ENCODE peak calls at places on chromosomes 12 and 14, in seven cellular contexts. D is upper lobe of left lung; U is GM23248; J is Peyer's patch; P is tibial artery; Q is lung; B is naive thymus-derived CD4-positive, alpha-beta T cell. I is an unnamed sample. For H3K4me1 and H3K36me3, the result is how much of the 10 kb centered on the place peaks cover.

GRCh38 chr12:96516472-96517417 is 27.4 kb downstream of the CFAP54 start:
- DNase-seq in D (peak), U (peak), J (peak), P (peak), Q (peak), B (peak), I (peak)

GRCh38 chr14:101225116-101225728 is 321.7 kb upstream of the RTL1 start:
- DNase-seq in D (no peak), U (no peak), J (no peak), P (no peak), Q (no peak), B (peak), I (no peak)

GRCh38 chr12:106978035-106978800 is 8.7 kb downstream of the MTERF2 start:
- DNase-seq in D (peak), U (peak), J (no peak), P (no peak), Q (no peak), B (no peak), I (peak)

GRCh38 chr12:42568952-42569916 is 20.3 kb downstream of the PRICKLE1 start:
- DNase-seq in D (no peak), U (peak), J (no peak), P (no peak), Q (no peak), B (no peak), I (peak)

GRCh38 chr14:31568151-31568550 is 6.9 kb downstream of the NUBPL start:
- DNase-seq in D (no peak), U (peak), J (no peak), P (no peak), Q (no peak), B (no peak), I (no peak)

GRCh38 chr12:3313066-3313465 is 177.9 kb upstream of the PRMT8 start:
- DNase-seq in D (no peak), U (peak), J (no peak), P (no peak), Q (no peak), B (no peak), I (no peak)

GRCh38 chr14:24407608-24408325 is 9.0 kb downstream of the NYNRIN start:
- DNase-seq in D (no peak), U (no peak), J (no peak), P (no peak), Q (no peak), B (no peak), I (no peak)

GRCh38 chr14:53525608-53526007 is 372.5 kb upstream of the DDHD1 start:
- DNase-seq in D (no peak), U (peak), J (no peak), P (no peak), Q (no peak), B (no peak), I (no peak)

GRCh38 chr14:55373784-55374725 is 37.6 kb downstream of the ATG14 start:
- DNase-seq in D (no peak), U (peak), J (no peak), P (no peak), Q (no peak), B (peak), I (peak)

GRCh38 chr12:64480148-64480547 is 28.2 kb downstream of the TBK1 start:
- DNase-seq in D (no peak), U (peak), J (no peak), P (no peak), Q (no peak), B (no peak), I (no peak)

GRCh38 chr12:115598827-115599226 is 678.7 kb downstream of the MED13L start:
- DNase-seq in D (no peak), U (peak), J (no peak), P (no peak), Q (no peak), B (no peak), I (peak)

GRCh38 chr14:50762001-50762930 is 68.7 kb downstream of the NIN start:
- DNase-seq in D (no peak), U (peak), J (no peak), P (no peak), Q (no peak), B (no peak), I (no peak)

GRCh38 chr12:101299346-101299745 is 19.4 kb downstream of the UTP20 start:
- DNase-seq in D (no peak), U (peak), J (no peak), P (no peak), Q (no peak), B (no peak), I (no peak)

GRCh38 chr14:89848165-89848564 is 106.4 kb downstream of the EFCAB11 start:
- DNase-seq in D (no peak), U (peak), J (no peak), P (no peak), Q (no peak), B (no peak), I (no peak)

GRCh38 chr12:132246997-132247717 is 82.2 kb downstream of the GALNT9 start:
- DNase-seq in D (no peak), U (no peak), J (no peak), P (peak), Q (no peak), B (no peak), I (no peak)

GRCh38 chr12:70590051-70590450 is 47.2 kb downstream of the PTPRB start:
- DNase-seq in D (peak), U (peak), J (peak), P (peak), Q (peak), B (peak), I (peak)

DNA sequence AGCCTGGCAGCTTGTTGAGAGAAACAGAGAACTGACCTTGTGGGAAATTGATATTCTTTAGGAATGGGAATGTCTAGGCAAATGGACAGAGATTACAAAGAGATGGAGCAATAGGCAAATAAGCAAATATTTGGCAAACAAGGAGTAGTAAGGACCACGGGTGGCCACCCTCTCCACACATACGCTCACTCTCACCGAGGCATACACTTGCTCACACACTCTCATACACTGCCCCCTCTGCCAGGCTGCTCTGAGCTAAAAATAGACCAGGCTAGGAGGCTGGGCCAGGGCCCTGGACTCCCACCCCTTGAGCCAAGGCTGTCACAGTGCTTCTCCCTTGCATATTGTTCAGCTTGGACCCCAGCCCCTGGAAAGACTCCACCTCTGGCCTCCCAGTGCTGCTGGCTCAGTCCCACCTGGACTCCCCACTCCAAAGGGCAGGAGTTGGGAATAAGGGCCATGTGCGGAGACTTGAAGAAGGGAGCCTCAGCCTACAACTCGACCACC is 1.1 kb downstream of the PPP1R1A start:
- DNase-seq in D (no peak), U (peak), J (no peak), P (peak), Q (no peak), B (no peak), I (no peak)
- H3K4me1 ChIP-seq in D (under half), U (under half), J (under half), P (under half), Q (under half), B (under half), I (under half)

DNA sequence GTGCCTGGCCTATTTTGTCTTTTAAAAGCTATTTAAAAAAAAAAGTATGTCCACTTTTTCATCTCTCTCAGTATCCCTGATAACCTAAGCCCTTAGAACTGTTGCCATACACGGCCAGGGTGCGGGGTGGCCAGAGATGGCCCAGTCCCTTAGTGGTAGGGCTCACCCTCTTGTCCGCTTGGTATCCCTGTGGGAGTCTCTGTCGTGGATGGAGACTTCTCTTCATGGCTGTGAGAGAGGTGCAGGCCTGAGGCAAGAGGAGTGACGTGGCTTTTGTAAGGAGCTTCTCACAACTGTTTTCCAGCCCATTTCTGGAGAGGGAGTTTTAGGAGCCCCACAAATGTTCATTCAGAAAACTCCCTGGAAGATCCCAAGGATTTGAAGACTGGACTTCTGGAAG is 26.8 kb downstream of the XRCC3 start:
- DNase-seq in D (no peak), U (peak), J (no peak), P (no peak), Q (no peak), B (no peak), I (no peak)
- H3K36me3 ChIP-seq in D (under half), U (half or more), J (under half), P (half or more), Q (under half), B (under half), I (under half)

GRCh38 chr12:91912178-91912577 is 233.5 kb downstream of the BTG1 start:
- DNase-seq in D (no peak), U (no peak), J (no peak), P (no peak), Q (no peak), B (no peak), I (no peak)
- H3K27ac ChIP-seq in D (no peak), U (no peak), J (no peak), P (no peak), Q (no peak), B (no peak), I (no peak)

GRCh38 chr12:6542209-6543009 is 8.1 kb downstream of the GAPDH start:
- DNase-seq in D (no peak), U (no peak), J (no peak), P (no peak), Q (no peak), B (no peak), I (peak)

GRCh38 chr12:6541371-6542165 is 7.3 kb downstream of the GAPDH start:
- DNase-seq in D (no peak), U (no peak), J (no peak), P (no peak), Q (no peak), B (no peak), I (peak)

GRCh38 chr12:6539276-6540134 is 5.2 kb downstream of the GAPDH start:
- DNase-seq in D (no peak), U (peak), J (no peak), P (no peak), Q (no peak), B (no peak), I (peak)

GRCh38 chr12:6538420-6539275 is 4.3 kb downstream of the GAPDH start:
- DNase-seq in D (no peak), U (peak), J (no peak), P (no peak), Q (no peak), B (no peak), I (no peak)

GRCh38 chr12:6540181-6540877 is 6.0 kb downstream of the GAPDH start:
- DNase-seq in D (peak), U (peak), J (peak), P (peak), Q (peak), B (peak), I (peak)
- H3K4me1 ChIP-seq in D (under half), U (under half), J (under half), P (under half), Q (under half), B (under half), I (under half)

GRCh38 chr12:114361545-114361944 is 44.4 kb downstream of the TBX5 start:
- DNase-seq in D (no peak), U (no peak), J (no peak), P (no peak), Q (no peak), B (no peak), I (no peak)

GRCh38 chr12:114360485-114360884 is 45.5 kb downstream of the TBX5 start:
- DNase-seq in D (no peak), U (no peak), J (no peak), P (no peak), Q (no peak), B (no peak), I (no peak)

GRCh38 chr12:114361992-114362391 is 44.0 kb downstream of the TBX5 start:
- DNase-seq in D (no peak), U (no peak), J (no peak), P (no peak), Q (no peak), B (no peak), I (no peak)
- H3K36me3 ChIP-seq in D (under half), U (half or more), J (under half), P (under half), Q (under half), B (under half), I (under half)

DNA sequence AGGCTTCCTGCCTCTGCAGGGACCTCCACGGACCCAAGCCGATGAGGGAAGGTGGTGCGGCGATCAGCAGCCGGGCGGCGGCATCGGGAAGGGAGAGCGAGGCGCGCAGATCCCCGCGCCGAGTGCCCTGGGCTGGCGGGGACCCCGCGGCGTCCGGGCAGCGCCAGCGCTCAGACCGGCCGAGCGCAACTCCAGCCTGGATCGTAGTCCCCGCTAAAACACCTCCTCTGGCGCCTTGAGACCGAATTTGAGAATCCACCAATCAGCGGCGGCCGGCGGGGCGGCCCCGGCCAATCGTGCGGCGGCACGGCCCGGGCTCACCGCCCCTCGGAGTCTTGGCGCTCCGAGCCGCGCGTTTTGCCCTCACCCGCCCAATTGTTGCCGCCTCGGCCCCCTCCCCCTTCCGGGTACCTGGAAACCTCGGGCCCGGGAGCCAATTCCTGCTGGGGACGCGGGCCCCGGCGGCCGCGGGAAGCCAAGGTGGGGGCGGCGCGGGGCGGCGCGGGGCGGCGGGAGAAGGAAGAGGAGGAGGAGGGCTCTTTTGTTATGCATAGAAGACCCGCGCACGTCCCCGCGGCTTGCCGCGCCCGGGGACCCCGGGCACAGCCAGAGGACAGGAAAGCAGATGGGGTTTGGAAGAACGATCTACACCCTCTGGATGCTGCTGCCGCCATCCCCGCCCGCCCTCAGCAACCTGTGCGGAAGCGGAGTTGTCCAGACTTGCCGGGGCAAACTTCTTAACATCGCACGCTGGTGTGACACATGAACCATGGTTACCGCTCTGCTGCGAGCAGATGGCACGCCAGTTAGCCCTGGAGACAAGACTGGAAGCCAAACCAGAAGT is at the start of gene E2F7:
- DNase-seq in D (peak), U (peak), J (peak), P (peak), Q (peak), B (peak), I (peak)
- H3K27ac ChIP-seq in D (no peak), U (peak), J (no peak), P (peak), Q (no peak), B (no peak), I (no peak)

DNA sequence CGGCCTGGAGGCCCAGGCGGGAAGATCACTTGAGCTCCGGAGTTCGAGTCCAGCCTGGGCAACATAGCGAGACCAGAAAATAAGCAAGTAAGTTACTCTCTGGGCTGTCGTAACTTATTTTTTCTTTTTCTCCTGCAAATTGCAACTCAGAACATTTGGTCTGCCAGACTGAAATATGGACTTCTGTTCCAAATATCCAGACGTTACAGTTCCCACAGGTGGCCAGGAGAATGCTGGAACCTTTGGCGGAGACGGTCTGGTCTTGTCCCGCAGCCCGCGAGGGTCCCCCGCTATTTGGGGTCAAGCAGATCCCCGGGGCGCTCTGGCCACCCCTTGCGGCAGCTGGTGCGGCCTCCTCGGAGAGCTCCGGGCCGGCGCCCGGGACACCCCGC is 488 bp upstream of the PLEKHH1 start:
- DNase-seq in D (no peak), U (no peak), J (no peak), P (no peak), Q (no peak), B (no peak), I (no peak)
- H3K4me1 ChIP-seq in D (under half), U (under half), J (under half), P (under half), Q (under half), B (under half), I (under half)

DNA sequence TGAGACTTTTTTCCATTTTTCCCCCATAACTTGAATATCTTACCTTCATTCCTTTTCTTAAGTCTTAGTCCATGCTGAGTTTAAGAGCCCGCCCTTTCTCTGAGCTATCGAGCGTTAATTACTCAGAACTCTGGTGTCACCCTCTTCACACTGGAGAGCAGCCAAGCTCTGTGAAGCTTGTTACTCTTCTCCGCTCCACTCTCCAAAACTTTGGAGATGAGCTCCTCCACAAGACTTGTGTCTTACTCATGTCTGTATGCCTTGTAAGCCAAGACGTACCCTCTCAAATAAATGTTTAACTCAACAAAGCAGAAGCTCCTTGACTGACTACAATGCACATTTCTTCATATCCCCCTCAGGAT is 54.7 kb downstream of the DICER1 start:
- DNase-seq in D (no peak), U (no peak), J (no peak), P (no peak), Q (no peak), B (no peak), I (no peak)
- H3K36me3 ChIP-seq in D (under half), U (under half), J (under half), P (half or more), Q (under half), B (under half), I (under half)

GRCh38 chr14:104797112-104798044 is 1.8 kb upstream of the AKT1 start:
- DNase-seq in D (peak), U (no peak), J (peak), P (no peak), Q (no peak), B (no peak), I (peak)
- H3K27ac ChIP-seq in D (peak), U (no peak), J (peak), P (peak), Q (no peak), B (no peak), I (peak)

DNA sequence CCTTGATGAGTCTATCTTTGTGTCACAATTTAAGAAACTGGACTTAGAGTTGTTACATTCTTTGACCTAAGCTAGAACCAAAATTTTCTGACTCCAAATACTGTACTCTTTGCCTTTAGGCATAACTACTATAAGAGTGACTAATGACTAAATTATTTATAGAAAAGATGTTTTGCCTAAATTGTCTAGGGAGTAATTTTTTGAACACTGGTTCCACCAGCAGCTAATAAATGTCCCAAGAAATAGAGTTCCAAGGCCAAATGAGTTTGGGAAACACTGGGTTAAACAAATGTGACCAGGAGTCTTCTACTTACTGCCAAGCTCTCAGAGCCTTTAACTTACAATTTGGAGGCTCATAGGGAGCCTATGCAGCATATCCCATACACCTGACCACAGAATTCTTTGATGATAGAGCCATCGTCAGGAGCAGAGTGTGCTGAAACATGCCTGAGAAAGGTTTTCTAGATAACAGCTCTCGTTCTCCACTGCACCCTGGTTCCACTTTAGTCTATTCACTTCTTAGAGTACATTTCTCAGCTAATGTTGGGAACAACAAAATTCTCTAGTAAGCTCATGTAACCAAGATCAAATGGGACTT is 215.9 kb upstream of the HMGA2 start:
- DNase-seq in D (no peak), U (peak), J (no peak), P (no peak), Q (no peak), B (no peak), I (no peak)
- H3K4me1 ChIP-seq in D (under half), U (half or more), J (under half), P (under half), Q (under half), B (under half), I (under half)